ENCODE peak calls at places on chromosomes 11 and 22, in eight cellular contexts. M, W, L, K, E, H, D and G are unnamed samples.

GRCh38 chr22:30469165-30469564 is 2.7 kb downstream of the SEC14L3 start:
- DNase-seq in M (no peak), W (no peak), L (no peak), K (no peak), E (no peak), H (no peak), D (no peak), G (no peak)

GRCh38 chr22:30802202-30803166 is 107.8 kb downstream of the OSBP2 start:
- DNase-seq in M (peak; percentile 94), W (peak; percentile 91), L (peak; percentile 90), K (peak; percentile 94), E (peak; percentile 57), H (peak; percentile 79), D (peak; percentile 77), G (peak; percentile 43)

GRCh38 chr11:57527056-57527631 is 3.4 kb downstream of the TIMM10 start:
- DNase-seq in M (peak; percentile 59), W (peak; percentile 79), L (peak; percentile 83), K (peak; percentile 72), E (no peak), H (peak; percentile 68), D (peak; percentile 76), G (peak; percentile 60)

GRCh38 chr22:50246242-50247175 is 1.7 kb upstream of the TUBGCP6 start:
- DNase-seq in M (no peak), W (no peak), L (no peak), K (no peak), E (no peak), H (no peak), D (no peak), G (no peak)

GRCh38 chr11:41784513-41785335 is 325.3 kb upstream of the LRRC4C start:
- DNase-seq in M (peak; percentile 42), W (no peak), L (no peak), K (no peak), E (peak; percentile 78), H (no peak), D (no peak), G (no peak)

GRCh38 chr22:50016988-50017700 is 4.6 kb upstream of the IL17REL start:
- DNase-seq in M (no peak), W (no peak), L (no peak), K (no peak), E (no peak), H (no peak), D (no peak), G (no peak)

GRCh38 chr22:46761017-46761416 is 1.4 kb upstream of the TBC1D22A start:
- DNase-seq in M (no peak), W (no peak), L (no peak), K (no peak), E (no peak), H (no peak), D (no peak), G (no peak)

GRCh38 chr22:49151256-49152131 is 676.2 kb downstream of the BRD1 start:
- DNase-seq in M (no peak), W (no peak), L (no peak), K (no peak), E (no peak), H (no peak), D (no peak), G (no peak)

GRCh38 chr11:69357458-69358397 is 63.8 kb downstream of the MYEOV start:
- DNase-seq in M (no peak), W (peak; percentile 8), L (no peak), K (no peak), E (no peak), H (no peak), D (peak; percentile 45), G (peak; percentile 12)

GRCh38 chr22:26416256-26416655 is 12.8 kb upstream of the ASPHD2 start:
- DNase-seq in M (no peak), W (no peak), L (no peak), K (no peak), E (no peak), H (no peak), D (no peak), G (no peak)

GRCh38 chr11:72422414-72422813 is 11.9 kb downstream of the CLPB start:
- DNase-seq in M (no peak), W (no peak), L (no peak), K (no peak), E (no peak), H (no peak), D (no peak), G (no peak)

GRCh38 chr11:121180183-121180582 is 79.1 kb downstream of the TECTA start:
- DNase-seq in M (no peak), W (no peak), L (no peak), K (no peak), E (no peak), H (no peak), D (no peak), G (no peak)
- TF ChIP-seq CTCF in M (no peak), W (no peak), L (no peak), K (no peak), E (no peak), H (no peak), D (no peak), G (no peak)

GRCh38 chr11:46247664-46248063 is 29.8 kb upstream of the CREB3L1 start:
- DNase-seq in M (peak; percentile 52), W (no peak), L (peak; percentile 90), K (no peak), E (no peak), H (no peak), D (no peak), G (no peak)
- TF ChIP-seq CTCF in M (peak; percentile 31), W (peak; percentile 64), L (peak; percentile 62), K (peak; percentile 32), E (peak; percentile 52), H (no peak), D (peak; percentile 23), G (no peak)

GRCh38 chr11:59181746-59182456 is 10.0 kb downstream of the DTX4 start:
- DNase-seq in M (no peak), W (no peak), L (no peak), K (no peak), E (no peak), H (no peak), D (no peak), G (no peak)

GRCh38 chr11:59180907-59181306 is 9.0 kb downstream of the DTX4 start:
- DNase-seq in M (no peak), W (no peak), L (no peak), K (no peak), E (no peak), H (no peak), D (no peak), G (no peak)

GRCh38 chr11:59184876-59185275 is 12.9 kb downstream of the DTX4 start:
- DNase-seq in M (no peak), W (no peak), L (no peak), K (no peak), E (no peak), H (no peak), D (no peak), G (no peak)

GRCh38 chr11:59183768-59184167 is 11.8 kb downstream of the DTX4 start:
- DNase-seq in M (no peak), W (no peak), L (no peak), K (peak; percentile 89), E (no peak), H (no peak), D (no peak), G (no peak)

GRCh38 chr11:59182457-59183151 is 10.7 kb downstream of the DTX4 start:
- DNase-seq in M (no peak), W (no peak), L (peak; percentile 53), K (no peak), E (no peak), H (no peak), D (no peak), G (no peak)
- TF ChIP-seq CTCF in M (peak; percentile 29), W (peak; percentile 57), L (no peak), K (peak; percentile 13), E (peak; percentile 33), H (peak; percentile 20), D (no peak), G (no peak)

GRCh38 chr11:91261513-91261912 is 963.1 kb upstream of the FAT3 start:
- DNase-seq in M (no peak), W (no peak), L (no peak), K (no peak), E (no peak), H (no peak), D (no peak), G (no peak)
- TF ChIP-seq CTCF in M (no peak), W (peak; percentile 36), L (no peak), K (peak; percentile 9), E (no peak), H (no peak), D (no peak), G (no peak)

DNA sequence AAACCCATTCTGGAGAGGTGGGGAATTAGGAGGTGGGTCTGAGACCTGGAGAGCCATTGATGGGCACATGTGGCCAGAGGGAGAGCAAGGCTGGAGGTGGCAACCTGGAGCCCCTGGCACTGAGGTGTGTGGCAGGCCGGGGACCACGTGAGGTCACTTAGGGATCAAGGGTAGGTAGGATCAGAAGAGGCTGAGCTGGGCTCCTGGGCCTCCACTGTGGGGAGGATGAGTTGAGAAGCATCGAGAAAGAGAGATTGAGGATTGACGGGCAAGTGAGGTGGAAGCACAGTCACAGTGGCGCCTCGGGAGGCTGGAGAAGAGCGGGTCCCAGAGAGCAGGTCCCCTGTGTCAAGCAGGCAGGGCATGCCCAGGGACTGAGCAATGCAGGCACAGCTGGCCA is 4.1 kb downstream of the GNAZ start:
- DNase-seq in M (no peak), W (no peak), L (no peak), K (no peak), E (no peak), H (no peak), D (no peak), G (no peak)
- TF ChIP-seq CTCF in M (no peak), W (no peak), L (no peak), K (no peak), E (no peak), H (no peak), D (no peak), G (no peak)

GRCh38 chr11:44326615-44327475 is 16.9 kb upstream of the ALX4 start:
- DNase-seq in M (no peak), W (no peak), L (no peak), K (no peak), E (no peak), H (no peak), D (no peak), G (no peak)
- TF ChIP-seq CTCF in M (peak; percentile 22), W (no peak), L (no peak), K (no peak), E (no peak), H (no peak), D (no peak), G (no peak)